ENCODE peak calls at places on chromosomes 6 and 20, in six cellular contexts. T is neuronal stem cell, V is psoas muscle, H is neural progenitor cell, D is adrenal gland, S is right lobe of liver. J is an unnamed sample. For H3K9me3, the result is how much of the 10 kb centered on the place peaks cover.

GRCh38 chr6:105384004-105384403 is 18.9 kb downstream of the PREP start:
- DNase-seq in D (no peak), V (no peak), T (no peak), H (no peak), S (no peak), J (no peak)

GRCh38 chr6:154835307-154835706 is 102.1 kb downstream of the SCAF8 start:
- DNase-seq in H (no peak), T (no peak), S (no peak), D (no peak), V (no peak), J (no peak)

GRCh38 chr6:109897561-109898080 is 80.5 kb upstream of the GPR6 start:
- DNase-seq in S (no peak), H (no peak), D (no peak), T (no peak), V (no peak), J (no peak)

GRCh38 chr6:30325873-30326445 is 768 bp upstream of the TRIM39 start:
- DNase-seq in T (peak), D (peak), S (no peak), V (peak), H (peak), J (no peak)

GRCh38 chr20:49496043-49496442 is 13.6 kb upstream of the KCNB1 start:
- DNase-seq in S (no peak), V (no peak), T (no peak), H (no peak), D (no peak), J (no peak)

GRCh38 chr20:49230575-49231211 is 11.5 kb downstream of the DDX27 start:
- DNase-seq in T (no peak), S (no peak), D (no peak), H (no peak), V (peak), J (peak)

GRCh38 chr20:44752099-44752931 is 6.7 kb downstream of the KCNK15 start:
- DNase-seq in S (no peak), D (no peak), H (no peak), V (no peak), T (no peak), J (no peak)

GRCh38 chr6:24255676-24256075 is 102.2 kb downstream of the DCDC2 start:
- DNase-seq in D (no peak), H (no peak), T (no peak), V (no peak), S (no peak), J (no peak)

GRCh38 chr6:35343835-35344550 is 1.6 kb downstream of the PPARD start:
- DNase-seq in D (no peak), H (no peak), T (no peak), V (no peak), S (no peak), J (no peak)
- H3K27ac ChIP-seq in D (no peak), H (no peak), T (no peak), V (peak), S (no peak), J (no peak)

DNA sequence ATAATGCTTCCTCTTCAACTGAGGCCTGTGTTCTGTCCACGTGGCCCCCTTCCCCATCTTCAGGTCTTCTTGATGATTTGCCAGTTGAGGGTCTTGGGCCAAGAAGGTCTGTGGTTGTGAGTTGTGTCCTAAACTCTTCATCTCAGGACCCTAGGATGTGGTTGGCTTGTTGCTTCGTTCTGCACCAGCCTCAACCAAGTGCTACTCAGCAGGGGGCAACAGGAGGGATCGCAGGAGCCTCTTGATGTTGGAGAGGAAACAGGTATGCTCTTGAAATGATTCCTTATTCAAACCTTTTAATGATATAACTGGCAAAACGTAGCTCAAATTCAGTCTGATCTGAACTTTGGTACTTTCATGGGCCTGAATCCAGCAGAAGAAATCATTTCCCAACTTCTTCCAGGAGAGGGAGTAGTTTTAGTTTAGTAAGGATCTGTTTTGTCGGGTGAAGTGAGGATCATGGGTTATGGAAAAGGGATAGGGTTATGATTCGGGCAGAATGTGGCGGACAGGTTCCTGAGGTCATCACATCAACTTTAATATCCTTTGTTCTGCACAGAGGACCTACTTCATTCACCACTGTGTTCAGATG is 30.8 kb downstream of the SIRPB1 start:
- DNase-seq in H (no peak), D (no peak), V (no peak), T (no peak), S (no peak), J (no peak)
- H3K4me3 ChIP-seq in H (no peak), D (no peak), V (no peak), T (no peak), S (no peak), J (no peak)

GRCh38 chr20:14956538-14956937 is 619.1 kb upstream of the FLRT3 start:
- DNase-seq in T (no peak), D (no peak), H (no peak), S (no peak), V (no peak), J (no peak)

GRCh38 chr20:14957416-14957815 is 620.0 kb upstream of the FLRT3 start:
- DNase-seq in S (no peak), D (no peak), V (no peak), H (peak), T (no peak), J (no peak)

GRCh38 chr20:14955396-14955795 is 618.0 kb upstream of the FLRT3 start:
- DNase-seq in S (no peak), V (no peak), H (no peak), T (no peak), D (no peak), J (no peak)

GRCh38 chr20:14953736-14954135 is 616.3 kb upstream of the FLRT3 start:
- DNase-seq in S (no peak), H (no peak), V (no peak), D (no peak), T (no peak), J (no peak)

DNA sequence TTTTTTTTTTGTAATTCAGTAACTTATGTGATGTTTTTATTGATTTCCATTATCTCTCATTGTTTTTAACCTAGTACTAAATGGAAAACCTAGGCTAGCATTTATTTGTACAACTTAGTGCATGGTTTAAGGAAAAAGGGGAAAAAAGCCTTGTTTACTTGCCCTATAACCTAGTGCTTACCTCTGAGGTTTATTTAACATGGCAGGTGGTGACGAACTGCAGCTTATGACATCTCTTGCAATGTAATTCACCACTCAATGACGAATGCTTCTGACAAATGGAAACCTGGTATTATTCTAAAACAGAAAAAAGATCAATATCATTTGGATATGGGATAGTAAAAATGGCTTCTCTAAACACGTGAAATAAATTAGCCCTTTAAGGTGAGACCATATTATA is 618.6 kb upstream of the FLRT3 start:
- DNase-seq in S (no peak), T (no peak), H (no peak), V (no peak), D (no peak), J (no peak)
- H3K9me3 ChIP-seq in S (under half), T (under half), H (under half), V (under half), D (under half), J (under half)

DNA sequence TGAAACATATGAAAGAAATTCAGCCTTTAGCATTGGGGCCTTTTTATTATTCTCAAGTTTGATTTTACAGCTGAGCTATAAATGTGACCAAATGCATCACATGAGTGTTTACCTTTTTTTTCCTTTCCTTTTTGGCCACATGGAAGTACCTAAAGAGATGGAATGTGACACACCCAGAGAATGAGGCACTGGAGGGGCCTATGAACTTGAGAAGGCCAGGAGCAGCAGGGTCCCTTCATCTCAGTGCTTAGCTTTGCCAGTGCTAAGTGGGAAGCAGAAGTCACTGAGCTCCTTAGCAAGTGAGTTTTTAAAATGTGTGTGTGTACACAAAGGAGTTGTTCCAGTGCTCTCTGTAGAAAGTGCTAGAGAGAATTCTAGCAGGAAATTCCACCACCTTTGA is 44.7 kb downstream of the RREB1 start:
- DNase-seq in D (no peak), S (no peak), H (no peak), V (no peak), T (no peak), J (no peak)
- H3K27ac ChIP-seq in D (no peak), S (peak), H (no peak), V (peak), T (no peak), J (no peak)

DNA sequence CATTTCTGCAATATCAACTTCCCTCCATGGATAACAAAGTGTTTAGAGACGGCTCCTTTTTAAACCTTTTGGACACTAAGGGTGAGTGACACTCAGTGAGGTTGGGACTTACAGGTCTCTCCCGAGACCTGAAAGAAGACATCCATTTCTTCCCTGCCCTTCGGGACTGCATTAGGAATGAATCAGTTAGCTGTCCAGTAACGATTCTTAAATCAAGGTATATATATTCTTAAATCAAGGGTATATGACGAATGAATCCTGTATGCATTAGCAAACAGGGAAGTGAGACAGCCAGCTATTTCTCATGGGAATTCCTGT is 52.9 kb downstream of the EDN1 start:
- DNase-seq in V (no peak), H (no peak), D (no peak), S (no peak), T (no peak), J (no peak)
- H3K4me3 ChIP-seq in V (no peak), H (no peak), D (no peak), S (no peak), T (no peak), J (no peak)

GRCh38 chr6:118578617-118579016 is 30.5 kb downstream of the PLN start:
- DNase-seq in S (no peak), H (no peak), V (no peak), T (no peak), D (no peak), J (no peak)

GRCh38 chr6:118580585-118581419 is 32.7 kb downstream of the PLN start:
- DNase-seq in S (no peak), V (peak), T (peak), H (peak), D (peak), J (peak)

GRCh38 chr6:118581489-118581959 is 33.4 kb downstream of the PLN start:
- DNase-seq in S (no peak), H (no peak), D (peak), T (no peak), V (no peak), J (no peak)

GRCh38 chr6:118579786-118580185 is 31.7 kb downstream of the PLN start:
- DNase-seq in S (no peak), D (no peak), H (no peak), T (no peak), V (no peak), J (no peak)

DNA sequence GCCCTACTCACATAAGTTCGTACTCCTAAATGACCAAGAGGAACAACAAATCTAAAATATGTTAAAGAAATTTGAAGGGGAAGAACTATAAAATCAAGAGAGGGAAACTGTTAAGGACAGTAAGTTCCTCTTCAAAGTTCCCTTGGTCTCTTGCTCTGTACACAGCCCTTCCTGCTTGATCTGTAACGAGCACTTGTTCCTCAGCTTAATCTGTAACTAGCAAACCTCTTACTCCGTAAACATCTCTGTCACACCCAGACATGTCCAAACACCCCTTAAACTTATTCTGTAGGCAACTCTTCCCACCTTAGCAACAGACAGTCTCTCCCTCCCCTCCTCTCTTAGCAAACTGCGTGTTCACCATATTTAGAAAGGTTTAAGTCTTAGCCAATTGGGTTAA is 29.9 kb downstream of the PLN start:
- DNase-seq in S (no peak), T (no peak), D (no peak), V (no peak), H (no peak), J (no peak)
- H3K9me3 ChIP-seq in S (under half), T (half or more), D (under half), V (under half), H (under half), J (half or more)

GRCh38 chr6:135743476-135743875 is 108.0 kb upstream of the PDE7B start:
- DNase-seq in H (no peak), S (no peak), V (no peak), D (no peak), T (no peak), J (no peak)

GRCh38 chr6:135740580-135740979 is 110.9 kb upstream of the PDE7B start:
- DNase-seq in T (no peak), S (no peak), D (no peak), H (no peak), V (no peak), J (no peak)

GRCh38 chr6:135738646-135739045 is 112.9 kb upstream of the PDE7B start:
- DNase-seq in H (no peak), T (no peak), V (no peak), D (no peak), S (no peak), J (no peak)

GRCh38 chr6:135739288-135739687 is 112.2 kb upstream of the PDE7B start:
- DNase-seq in T (no peak), D (no peak), H (no peak), V (no peak), S (no peak), J (no peak)
- H3K27ac ChIP-seq in T (no peak), D (no peak), H (no peak), V (no peak), S (no peak), J (no peak)

J was measured in heart left ventricle.